ENCODE peak calls at places on chromosomes 1 and 21, in five cellular contexts. L, P, C, O and X are unnamed samples.

GRCh38 chr1:172326171-172326570 is 94.3 kb upstream of the C1orf105 start:
- DNase-seq in L (no peak), P (no peak), C (no peak), O (no peak), X (no peak)

GRCh38 chr1:68889471-68889870 is 392.6 kb upstream of the DEPDC1 start:
- DNase-seq in L (no peak), P (no peak), C (no peak), O (no peak), X (no peak)

GRCh38 chr1:66207484-66207883 is 326.5 kb upstream of the SGIP1 start:
- DNase-seq in L (no peak), P (no peak), C (no peak), O (no peak), X (no peak)

GRCh38 chr1:229252228-229252984 is 18.5 kb upstream of the RAB4A start:
- DNase-seq in L (no peak), P (no peak), C (no peak), O (no peak), X (no peak)

GRCh38 chr1:182779530-182779929 is 10.0 kb upstream of the NPL start:
- DNase-seq in L (no peak), P (no peak), C (no peak), O (no peak), X (no peak)

GRCh38 chr21:17514124-17514481 is 1.3 kb downstream of the CXADR start:
- DNase-seq in L (no peak), P (no peak), C (peak), O (no peak), X (no peak)

GRCh38 chr1:80534606-80535360 is 1266.0 kb upstream of the ADGRL2 start:
- DNase-seq in L (no peak), P (no peak), C (no peak), O (no peak), X (no peak)

GRCh38 chr1:241311056-241311746 is 45.8 kb downstream of the RGS7 start:
- DNase-seq in L (no peak), P (no peak), C (no peak), O (no peak), X (no peak)

GRCh38 chr1:144551107-144551542 is 41.6 kb upstream of the PPIAL4F start:
- DNase-seq in L (no peak), P (no peak), C (no peak), O (no peak), X (peak)

GRCh38 chr1:62198781-62199125 is 4.1 kb downstream of the L1TD1 start:
- DNase-seq in L (no peak), P (peak), C (no peak), O (no peak), X (peak)

GRCh38 chr1:201463071-201463552 is 5.9 kb downstream of the PHLDA3 start:
- DNase-seq in L (peak), P (no peak), C (peak), O (no peak), X (no peak)

GRCh38 chr1:161020573-161021167 is at the start of gene F11R:
- DNase-seq in L (no peak), P (peak), C (peak), O (peak), X (peak)

GRCh38 chr1:24142546-24143431 is at the start of gene IL22RA1:
- DNase-seq in L (no peak), P (peak), C (no peak), O (no peak), X (no peak)

GRCh38 chr1:184036517-184036949 is 995 bp downstream of the COLGALT2 start:
- DNase-seq in L (no peak), P (no peak), C (peak), O (peak), X (peak)

GRCh38 chr1:169941982-169942830 is 48.5 kb upstream of the SCYL3 start:
- DNase-seq in L (no peak), P (no peak), C (no peak), O (no peak), X (no peak)

GRCh38 chr1:181451661-181452060 is 31.7 kb upstream of the CACNA1E start:
- DNase-seq in L (no peak), P (no peak), C (no peak), O (no peak), X (no peak)

GRCh38 chr1:56255516-56256181 is 323.7 kb downstream of the PLPP3 start:
- DNase-seq in L (no peak), P (no peak), C (no peak), O (no peak), X (no peak)

GRCh38 chr21:35615325-35615724 is 445.0 kb downstream of the SETD4 start:
- DNase-seq in L (no peak), P (no peak), C (no peak), O (no peak), X (no peak)

GRCh38 chr1:44422161-44422560 is 17.1 kb downstream of the RNF220 start:
- DNase-seq in L (no peak), P (no peak), C (no peak), O (peak), X (peak)

GRCh38 chr1:93723101-93723500 is 41.5 kb upstream of the BCAR3 start:
- DNase-seq in L (no peak), P (no peak), C (no peak), O (no peak), X (peak)

GRCh38 chr21:41707231-41707988 is 59.4 kb downstream of the RIPK4 start:
- DNase-seq in L (no peak), P (no peak), C (no peak), O (no peak), X (no peak)

GRCh38 chr1:89085781-89086180 is 20.8 kb upstream of the GBP1 start:
- DNase-seq in L (no peak), P (peak), C (no peak), O (no peak), X (no peak)

GRCh38 chr1:66242646-66243547 is 291.1 kb upstream of the SGIP1 start:
- DNase-seq in L (peak), P (peak), C (peak), O (peak), X (peak)

GRCh38 chr21:38244885-38245869 is 11.6 kb upstream of the KCNJ15 start:
- DNase-seq in L (no peak), P (no peak), C (no peak), O (no peak), X (no peak)

GRCh38 chr1:211928993-211929637 is 98.6 kb upstream of the LPGAT1 start:
- DNase-seq in L (no peak), P (peak), C (no peak), O (no peak), X (no peak)

GRCh38 chr1:244246334-244246733 is 195.3 kb downstream of the ZBTB18 start:
- DNase-seq in L (no peak), P (no peak), C (no peak), O (no peak), X (no peak)

DNA sequence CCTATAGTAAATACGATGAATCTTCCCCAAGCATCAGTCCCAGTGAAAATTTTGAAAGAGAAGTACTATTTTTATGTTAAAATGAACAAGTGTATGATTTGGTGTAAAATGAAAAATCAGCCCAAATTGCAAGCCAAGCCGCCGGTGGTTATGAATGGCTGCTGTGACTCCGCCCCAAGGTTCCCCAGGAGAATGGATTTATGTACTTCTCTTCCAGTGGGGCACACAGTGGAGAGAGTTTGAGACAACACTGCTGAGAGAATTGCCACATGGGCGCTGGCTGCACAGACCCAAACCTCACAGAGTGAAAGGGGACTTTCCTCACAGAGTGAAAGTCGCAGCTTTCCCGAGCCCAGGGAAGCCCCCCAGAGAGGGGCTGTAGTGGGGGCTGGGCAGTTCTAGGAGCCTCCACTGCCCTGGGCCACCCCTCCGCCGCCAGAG is 24.0 kb downstream of the CDK18 start:
- DNase-seq in L (no peak), P (no peak), C (no peak), O (no peak), X (no peak)
- TF ChIP-seq CTCF in L (no peak), P (no peak), C (no peak), O (no peak), X (no peak)

GRCh38 chr1:234437423-234438171 is 41.4 kb downstream of the TARBP1 start:
- DNase-seq in L (no peak), P (no peak), C (no peak), O (no peak), X (no peak)
- TF ChIP-seq CTCF in L (no peak), P (no peak), C (no peak), O (no peak), X (no peak)

GRCh38 chr1:166676981-166677380 is 162.3 kb upstream of the POGK start:
- DNase-seq in L (no peak), P (no peak), C (no peak), O (no peak), X (no peak)
- TF ChIP-seq CTCF in L (no peak), P (no peak), C (peak), O (no peak), X (no peak)

GRCh38 chr1:84436907-84437667 is 38.8 kb downstream of the DNASE2B start:
- DNase-seq in L (no peak), P (no peak), C (no peak), O (no peak), X (no peak)

DNA sequence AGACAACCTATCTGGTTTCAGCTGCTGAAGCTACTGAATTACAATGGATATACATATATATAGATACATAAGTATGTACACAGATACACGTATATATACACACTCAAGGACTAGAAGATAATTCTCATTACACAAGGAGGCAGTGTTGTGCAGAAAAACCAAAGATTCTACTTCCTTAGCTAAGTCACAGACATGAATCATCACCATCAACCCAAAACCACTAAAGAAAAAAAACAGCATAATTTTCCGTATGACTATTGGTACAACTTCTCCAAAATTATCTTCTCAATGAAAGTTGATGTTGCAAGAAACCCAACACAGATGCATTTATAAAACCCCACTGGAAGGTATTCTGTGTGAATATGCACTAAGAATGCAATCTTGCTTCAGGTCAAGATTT is 36.8 kb upstream of the RPF1 start:
- DNase-seq in L (no peak), P (no peak), C (no peak), O (no peak), X (no peak)
- TF ChIP-seq CTCF in L (peak), P (peak), C (peak), O (no peak), X (no peak)

GRCh38 chr1:1597275-1597930 is 2.5 kb downstream of the FNDC10 start:
- DNase-seq in L (no peak), P (no peak), C (peak), O (no peak), X (no peak)
- TF ChIP-seq CTCF in L (no peak), P (peak), C (peak), O (peak), X (peak)

DNA sequence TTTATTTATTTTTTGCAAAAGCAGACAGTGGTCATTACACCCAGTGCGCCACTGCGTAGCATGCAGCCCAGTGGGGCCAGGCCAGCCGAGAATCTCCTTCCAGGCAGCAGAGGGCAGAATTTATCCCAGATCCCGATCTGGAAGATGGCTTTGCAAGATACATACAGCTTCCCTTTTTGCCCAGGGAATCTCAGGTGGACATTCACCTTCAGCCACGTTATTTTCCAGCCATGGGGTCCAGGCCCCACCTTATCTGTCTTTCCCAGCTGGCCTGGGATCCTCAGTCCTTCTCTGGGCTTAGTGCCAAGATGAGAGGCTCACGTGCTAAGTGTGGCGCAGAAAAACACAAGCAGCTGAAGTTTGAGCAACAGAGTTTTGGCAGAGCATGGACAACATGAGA is 123.6 kb downstream of the AJAP1 start:
- DNase-seq in L (peak), P (no peak), C (no peak), O (peak), X (peak)
- TF ChIP-seq CTCF in L (peak), P (peak), C (peak), O (no peak), X (peak)

GRCh38 chr1:91744973-91745648 is 140.8 kb downstream of the TGFBR3 start:
- DNase-seq in L (no peak), P (peak), C (no peak), O (no peak), X (no peak)
- TF ChIP-seq CTCF in L (no peak), P (peak), C (no peak), O (no peak), X (no peak)

GRCh38 chr1:150979723-150980056 is 2.4 kb upstream of the ANXA9 start:
- DNase-seq in L (no peak), P (no peak), C (no peak), O (no peak), X (no peak)
- TF ChIP-seq CTCF in L (peak), P (no peak), C (peak), O (no peak), X (no peak)

GRCh38 chr1:152185544-152186391 is 26.7 kb upstream of the RPTN start:
- DNase-seq in L (no peak), P (peak), C (peak), O (peak), X (peak)
- TF ChIP-seq CTCF in L (peak), P (peak), C (peak), O (peak), X (peak)